ENCODE peak calls at places on chromosome 19, in ten cellular contexts. One of them, this sample, is unnamed.

GRCh38 chr19:48501961-48502719 is 9.5 kb downstream of the LMTK3 start:
- DNase-seq in HL-60: peak
- DNase-seq in right lobe of liver: peak
- DNase-seq in mucosa of descending colon: peak
- DNase-seq in type B pancreatic cell: peak
- DNase-seq in heart right ventricle: no peak
- DNase-seq in esophagus muscularis mucosa: no peak
- DNase-seq in ovary: peak
- DNase-seq in AG09309: no peak
- DNase-seq in fibroblast of mammary gland: peak
- DNase-seq in this sample: peak

GRCh38 chr19:55697698-55698097 is 22.7 kb downstream of the EPN1 start:
- DNase-seq in HL-60: no peak
- DNase-seq in right lobe of liver: no peak
- DNase-seq in mucosa of descending colon: no peak
- DNase-seq in type B pancreatic cell: no peak
- DNase-seq in heart right ventricle: no peak
- DNase-seq in esophagus muscularis mucosa: no peak
- DNase-seq in ovary: no peak
- DNase-seq in AG09309: no peak
- DNase-seq in fibroblast of mammary gland: no peak
- DNase-seq in this sample: no peak

GRCh38 chr19:33794578-33795369 is 1.9 kb upstream of the KCTD15 start:
- DNase-seq in HL-60: no peak
- DNase-seq in right lobe of liver: peak
- DNase-seq in mucosa of descending colon: no peak
- DNase-seq in type B pancreatic cell: no peak
- DNase-seq in heart right ventricle: peak
- DNase-seq in esophagus muscularis mucosa: no peak
- DNase-seq in ovary: peak
- DNase-seq in AG09309: no peak
- DNase-seq in fibroblast of mammary gland: peak
- DNase-seq in this sample: no peak

GRCh38 chr19:18274303-18274775 is at the start of gene IQCN:
- DNase-seq in HL-60: peak
- DNase-seq in right lobe of liver: peak
- DNase-seq in mucosa of descending colon: peak
- DNase-seq in type B pancreatic cell: no peak
- DNase-seq in heart right ventricle: no peak
- DNase-seq in esophagus muscularis mucosa: no peak
- DNase-seq in ovary: peak
- DNase-seq in AG09309: no peak
- DNase-seq in fibroblast of mammary gland: no peak
- DNase-seq in this sample: no peak

GRCh38 chr19:7386308-7386707 is 37.6 kb downstream of the ARHGEF18 start:
- DNase-seq in HL-60: no peak
- DNase-seq in right lobe of liver: no peak
- DNase-seq in mucosa of descending colon: no peak
- DNase-seq in type B pancreatic cell: no peak
- DNase-seq in heart right ventricle: no peak
- DNase-seq in esophagus muscularis mucosa: no peak
- DNase-seq in ovary: no peak
- DNase-seq in AG09309: no peak
- DNase-seq in fibroblast of mammary gland: no peak
- DNase-seq in this sample: no peak

GRCh38 chr19:55447421-55448174 is 4.5 kb upstream of the SHISA7 start:
- DNase-seq in HL-60: peak
- DNase-seq in right lobe of liver: no peak
- DNase-seq in mucosa of descending colon: no peak
- DNase-seq in type B pancreatic cell: no peak
- DNase-seq in heart right ventricle: no peak
- DNase-seq in esophagus muscularis mucosa: no peak
- DNase-seq in ovary: no peak
- DNase-seq in AG09309: no peak
- DNase-seq in fibroblast of mammary gland: peak
- DNase-seq in this sample: no peak

GRCh38 chr19:53246498-53246897 is 8.2 kb downstream of the ZNF677 start:
- DNase-seq in HL-60: no peak
- DNase-seq in right lobe of liver: no peak
- DNase-seq in mucosa of descending colon: no peak
- DNase-seq in type B pancreatic cell: no peak
- DNase-seq in heart right ventricle: no peak
- DNase-seq in esophagus muscularis mucosa: no peak
- DNase-seq in ovary: no peak
- DNase-seq in AG09309: no peak
- DNase-seq in fibroblast of mammary gland: no peak
- DNase-seq in this sample: peak

GRCh38 chr19:42176649-42176989 is 40.9 kb downstream of the DEDD2 start:
- DNase-seq in HL-60: no peak
- DNase-seq in right lobe of liver: no peak
- DNase-seq in mucosa of descending colon: no peak
- DNase-seq in type B pancreatic cell: no peak
- DNase-seq in heart right ventricle: no peak
- DNase-seq in esophagus muscularis mucosa: no peak
- DNase-seq in ovary: peak
- DNase-seq in AG09309: no peak
- DNase-seq in fibroblast of mammary gland: no peak
- DNase-seq in this sample: peak

GRCh38 chr19:40363128-40363527 is 14.6 kb downstream of the PLD3 start:
- DNase-seq in HL-60: peak
- DNase-seq in right lobe of liver: no peak
- DNase-seq in mucosa of descending colon: no peak
- DNase-seq in type B pancreatic cell: no peak
- DNase-seq in heart right ventricle: no peak
- DNase-seq in esophagus muscularis mucosa: no peak
- DNase-seq in ovary: no peak
- DNase-seq in AG09309: no peak
- DNase-seq in fibroblast of mammary gland: no peak
- DNase-seq in this sample: no peak

GRCh38 chr19:12985049-12985776 is 10.1 kb upstream of the NFIX start:
- DNase-seq in HL-60: no peak
- DNase-seq in right lobe of liver: peak
- DNase-seq in mucosa of descending colon: peak
- DNase-seq in type B pancreatic cell: no peak
- DNase-seq in heart right ventricle: peak
- DNase-seq in esophagus muscularis mucosa: peak
- DNase-seq in ovary: no peak
- DNase-seq in AG09309: no peak
- DNase-seq in fibroblast of mammary gland: peak
- DNase-seq in this sample: no peak

GRCh38 chr19:53912653-53913052 is 3.6 kb downstream of the CACNG7 start:
- DNase-seq in HL-60: no peak
- DNase-seq in right lobe of liver: no peak
- DNase-seq in mucosa of descending colon: peak
- DNase-seq in type B pancreatic cell: no peak
- DNase-seq in heart right ventricle: no peak
- DNase-seq in esophagus muscularis mucosa: no peak
- DNase-seq in ovary: no peak
- DNase-seq in AG09309: no peak
- DNase-seq in fibroblast of mammary gland: no peak
- DNase-seq in this sample: peak

GRCh38 chr19:4447327-4448146 is 10.1 kb downstream of the UBXN6 start:
- DNase-seq in HL-60: no peak
- DNase-seq in right lobe of liver: no peak
- DNase-seq in mucosa of descending colon: no peak
- DNase-seq in type B pancreatic cell: no peak
- DNase-seq in heart right ventricle: no peak
- DNase-seq in esophagus muscularis mucosa: no peak
- DNase-seq in ovary: no peak
- DNase-seq in AG09309: no peak
- DNase-seq in fibroblast of mammary gland: no peak
- DNase-seq in this sample: no peak
- TF ChIP-seq CTCF in HL-60: no peak
- TF ChIP-seq CTCF in right lobe of liver: no peak
- TF ChIP-seq CTCF in mucosa of descending colon: no peak
- TF ChIP-seq CTCF in type B pancreatic cell: no peak
- TF ChIP-seq CTCF in heart right ventricle: no peak
- TF ChIP-seq CTCF in esophagus muscularis mucosa: no peak
- TF ChIP-seq CTCF in ovary: no peak
- TF ChIP-seq CTCF in AG09309: no peak
- TF ChIP-seq CTCF in fibroblast of mammary gland: no peak
- TF ChIP-seq CTCF in this sample: no peak

GRCh38 chr19:44613295-44614168 is at the start of gene IGSF23:
- DNase-seq in HL-60: no peak
- DNase-seq in right lobe of liver: no peak
- DNase-seq in mucosa of descending colon: no peak
- DNase-seq in type B pancreatic cell: no peak
- DNase-seq in heart right ventricle: no peak
- DNase-seq in esophagus muscularis mucosa: no peak
- DNase-seq in ovary: no peak
- DNase-seq in AG09309: no peak
- DNase-seq in fibroblast of mammary gland: no peak
- DNase-seq in this sample: no peak

GRCh38 chr19:44609219-44609618 is 4.1 kb upstream of the IGSF23 start:
- DNase-seq in HL-60: no peak
- DNase-seq in right lobe of liver: no peak
- DNase-seq in mucosa of descending colon: no peak
- DNase-seq in type B pancreatic cell: no peak
- DNase-seq in heart right ventricle: no peak
- DNase-seq in esophagus muscularis mucosa: no peak
- DNase-seq in ovary: no peak
- DNase-seq in AG09309: no peak
- DNase-seq in fibroblast of mammary gland: peak
- DNase-seq in this sample: no peak

GRCh38 chr19:44614313-44614712 is 950 bp downstream of the IGSF23 start:
- DNase-seq in HL-60: no peak
- DNase-seq in right lobe of liver: no peak
- DNase-seq in mucosa of descending colon: no peak
- DNase-seq in type B pancreatic cell: no peak
- DNase-seq in heart right ventricle: no peak
- DNase-seq in esophagus muscularis mucosa: no peak
- DNase-seq in ovary: no peak
- DNase-seq in AG09309: no peak
- DNase-seq in fibroblast of mammary gland: no peak
- DNase-seq in this sample: no peak

GRCh38 chr19:44608391-44608821 is 5.0 kb upstream of the IGSF23 start:
- DNase-seq in HL-60: no peak
- DNase-seq in right lobe of liver: no peak
- DNase-seq in mucosa of descending colon: no peak
- DNase-seq in type B pancreatic cell: no peak
- DNase-seq in heart right ventricle: no peak
- DNase-seq in esophagus muscularis mucosa: no peak
- DNase-seq in ovary: no peak
- DNase-seq in AG09309: no peak
- DNase-seq in fibroblast of mammary gland: peak
- DNase-seq in this sample: no peak

DNA sequence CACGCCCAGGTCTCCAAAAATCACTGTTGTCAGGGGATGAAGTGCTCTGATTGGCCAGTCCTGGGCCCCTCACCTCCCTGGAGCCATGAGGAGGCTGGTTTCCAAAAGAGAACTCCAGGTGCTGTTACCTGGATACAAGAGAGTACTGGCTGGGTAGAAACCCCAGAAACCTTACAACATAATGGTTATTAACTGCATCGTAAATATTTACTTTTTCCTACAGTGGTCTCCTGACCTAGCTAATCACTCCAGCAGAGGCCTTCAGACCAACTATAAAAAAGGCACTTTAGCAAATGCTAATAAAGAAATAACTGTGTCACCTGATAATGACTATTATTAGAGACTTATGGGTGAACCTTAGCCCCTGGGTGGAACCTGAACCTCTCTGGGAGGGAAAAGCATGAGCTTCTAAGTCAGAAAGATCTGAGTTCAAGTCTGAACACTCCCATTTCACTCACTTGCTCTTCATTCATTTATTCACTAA is 1.5 kb upstream of the IGSF23 start:
- DNase-seq in HL-60: no peak
- DNase-seq in right lobe of liver: no peak
- DNase-seq in mucosa of descending colon: no peak
- DNase-seq in type B pancreatic cell: no peak
- DNase-seq in heart right ventricle: no peak
- DNase-seq in esophagus muscularis mucosa: no peak
- DNase-seq in ovary: no peak
- DNase-seq in AG09309: no peak
- DNase-seq in fibroblast of mammary gland: no peak
- DNase-seq in this sample: no peak
- TF ChIP-seq CTCF in HL-60: no peak
- TF ChIP-seq CTCF in right lobe of liver: no peak
- TF ChIP-seq CTCF in mucosa of descending colon: no peak
- TF ChIP-seq CTCF in type B pancreatic cell: no peak
- TF ChIP-seq CTCF in heart right ventricle: no peak
- TF ChIP-seq CTCF in esophagus muscularis mucosa: no peak
- TF ChIP-seq CTCF in ovary: no peak
- TF ChIP-seq CTCF in AG09309: no peak
- TF ChIP-seq CTCF in fibroblast of mammary gland: no peak
- TF ChIP-seq CTCF in this sample: no peak

GRCh38 chr19:35959040-35959967 is 23.1 kb downstream of the LRFN3 start:
- DNase-seq in HL-60: no peak
- DNase-seq in right lobe of liver: peak
- DNase-seq in mucosa of descending colon: peak
- DNase-seq in type B pancreatic cell: no peak
- DNase-seq in heart right ventricle: peak
- DNase-seq in esophagus muscularis mucosa: no peak
- DNase-seq in ovary: no peak
- DNase-seq in AG09309: no peak
- DNase-seq in fibroblast of mammary gland: no peak
- DNase-seq in this sample: peak
- TF ChIP-seq CTCF in HL-60: no peak
- TF ChIP-seq CTCF in right lobe of liver: peak
- TF ChIP-seq CTCF in mucosa of descending colon: peak
- TF ChIP-seq CTCF in type B pancreatic cell: peak
- TF ChIP-seq CTCF in heart right ventricle: peak
- TF ChIP-seq CTCF in esophagus muscularis mucosa: no peak
- TF ChIP-seq CTCF in ovary: no peak
- TF ChIP-seq CTCF in AG09309: peak
- TF ChIP-seq CTCF in fibroblast of mammary gland: no peak
- TF ChIP-seq CTCF in this sample: peak

GRCh38 chr19:39211731-39212376 is 7.8 kb upstream of the SYCN start:
- DNase-seq in HL-60: no peak
- DNase-seq in right lobe of liver: no peak
- DNase-seq in mucosa of descending colon: no peak
- DNase-seq in type B pancreatic cell: no peak
- DNase-seq in heart right ventricle: no peak
- DNase-seq in esophagus muscularis mucosa: no peak
- DNase-seq in ovary: no peak
- DNase-seq in AG09309: no peak
- DNase-seq in fibroblast of mammary gland: no peak
- DNase-seq in this sample: no peak

GRCh38 chr19:39208175-39208795 is 4.2 kb upstream of the SYCN start:
- DNase-seq in HL-60: no peak
- DNase-seq in right lobe of liver: no peak
- DNase-seq in mucosa of descending colon: no peak
- DNase-seq in type B pancreatic cell: no peak
- DNase-seq in heart right ventricle: no peak
- DNase-seq in esophagus muscularis mucosa: no peak
- DNase-seq in ovary: no peak
- DNase-seq in AG09309: no peak
- DNase-seq in fibroblast of mammary gland: no peak
- DNase-seq in this sample: no peak

GRCh38 chr19:39217094-39217493 is 13.0 kb upstream of the SYCN start:
- DNase-seq in HL-60: no peak
- DNase-seq in right lobe of liver: no peak
- DNase-seq in mucosa of descending colon: no peak
- DNase-seq in type B pancreatic cell: no peak
- DNase-seq in heart right ventricle: no peak
- DNase-seq in esophagus muscularis mucosa: no peak
- DNase-seq in ovary: no peak
- DNase-seq in AG09309: no peak
- DNase-seq in fibroblast of mammary gland: no peak
- DNase-seq in this sample: no peak

GRCh38 chr19:39209196-39209595 is 5.1 kb upstream of the SYCN start:
- DNase-seq in HL-60: no peak
- DNase-seq in right lobe of liver: no peak
- DNase-seq in mucosa of descending colon: no peak
- DNase-seq in type B pancreatic cell: no peak
- DNase-seq in heart right ventricle: no peak
- DNase-seq in esophagus muscularis mucosa: no peak
- DNase-seq in ovary: no peak
- DNase-seq in AG09309: no peak
- DNase-seq in fibroblast of mammary gland: no peak
- DNase-seq in this sample: no peak

GRCh38 chr19:39212377-39212742 is 8.3 kb upstream of the SYCN start:
- DNase-seq in HL-60: peak
- DNase-seq in right lobe of liver: peak
- DNase-seq in mucosa of descending colon: no peak
- DNase-seq in type B pancreatic cell: no peak
- DNase-seq in heart right ventricle: no peak
- DNase-seq in esophagus muscularis mucosa: no peak
- DNase-seq in ovary: no peak
- DNase-seq in AG09309: no peak
- DNase-seq in fibroblast of mammary gland: peak
- DNase-seq in this sample: peak
- TF ChIP-seq CTCF in HL-60: no peak
- TF ChIP-seq CTCF in right lobe of liver: peak
- TF ChIP-seq CTCF in mucosa of descending colon: no peak
- TF ChIP-seq CTCF in type B pancreatic cell: peak
- TF ChIP-seq CTCF in heart right ventricle: peak
- TF ChIP-seq CTCF in esophagus muscularis mucosa: peak
- TF ChIP-seq CTCF in ovary: no peak
- TF ChIP-seq CTCF in AG09309: peak
- TF ChIP-seq CTCF in fibroblast of mammary gland: peak
- TF ChIP-seq CTCF in this sample: peak

This sample was measured in GM13977.